ENCODE peak calls at places on chromosomes 1 and 21, in four cellular contexts. V, E, R and B are unnamed samples.
A peak's percentile ranks its signal among the peaks of the same experiment; 100 is the strongest.

GRCh38 chr1:101039245-101039644 is 13.7 kb upstream of the DPH5 start:
- DNase-seq in V (no peak), E (no peak), R (no peak), B (no peak)

GRCh38 chr1:8472668-8473067 is 154.8 kb downstream of the SLC45A1 start:
- DNase-seq in V (no peak), E (no peak), R (no peak), B (no peak)

GRCh38 chr1:26784023-26784871 is 3.5 kb upstream of the PIGV start:
- DNase-seq in V (peak; percentile 87), E (peak; percentile 70), R (peak; percentile 62), B (no peak)

GRCh38 chr1:7046314-7046713 is 261.1 kb downstream of the CAMTA1 start:
- DNase-seq in V (no peak), E (no peak), R (no peak), B (no peak)

GRCh38 chr1:42096565-42096964 is 56.6 kb upstream of the GUCA2B start:
- DNase-seq in V (no peak), E (no peak), R (no peak), B (no peak)

GRCh38 chr1:210311726-210312493 is 16.8 kb upstream of the HHAT start:
- DNase-seq in V (no peak), E (no peak), R (no peak), B (no peak)

GRCh38 chr21:27505516-27505915 is 538.6 kb upstream of the ADAMTS5 start:
- DNase-seq in V (no peak), E (no peak), R (no peak), B (no peak)

GRCh38 chr21:46211786-46212720 is 16.5 kb downstream of the LSS start:
- DNase-seq in V (no peak), E (no peak), R (no peak), B (no peak)

GRCh38 chr1:182175340-182176068 is 114.0 kb upstream of the ZNF648 start:
- DNase-seq in V (peak; percentile 60), E (no peak), R (no peak), B (no peak)

GRCh38 chr21:37073417-37074194 is 552 bp downstream of the TTC3 start:
- DNase-seq in V (peak; percentile 67), E (no peak), R (peak; percentile 78), B (peak; percentile 32)

GRCh38 chr1:181485276-181486097 is 2.2 kb downstream of the CACNA1E start:
- DNase-seq in V (no peak), E (no peak), R (peak; percentile 26), B (no peak)

GRCh38 chr1:116762781-116763115 is 8.5 kb downstream of the CD2 start:
- DNase-seq in V (no peak), E (no peak), R (no peak), B (no peak)

GRCh38 chr1:31734582-31735107 is 29.5 kb downstream of the ADGRB2 start:
- DNase-seq in V (no peak), E (no peak), R (no peak), B (no peak)

GRCh38 chr1:14265515-14265914 is 333.0 kb upstream of the KAZN start:
- DNase-seq in V (no peak), E (no peak), R (no peak), B (no peak)

GRCh38 chr1:211579434-211580302 is 707 bp upstream of the SLC30A1 start:
- DNase-seq in V (peak; percentile 89), E (no peak), R (peak; percentile 90), B (peak; percentile 45)

GRCh38 chr1:214470132-214470531 is 81.3 kb downstream of the PTPN14 start:
- DNase-seq in V (no peak), E (no peak), R (no peak), B (no peak)

GRCh38 chr1:189821838-189822237 is 655.8 kb downstream of the BRINP3 start:
- DNase-seq in V (no peak), E (no peak), R (no peak), B (no peak)

GRCh38 chr21:42453301-42454220 is 42.5 kb downstream of the RSPH1 start:
- DNase-seq in V (no peak), E (no peak), R (peak; percentile 23), B (no peak)

GRCh38 chr1:105664495-105664894 is 1392.0 kb upstream of the PRMT6 start:
- DNase-seq in V (no peak), E (no peak), R (no peak), B (no peak)

GRCh38 chr1:116066868-116067563 is 44.2 kb upstream of the MAB21L3 start:
- DNase-seq in V (no peak), E (no peak), R (no peak), B (peak; percentile 15)

GRCh38 chr1:21331752-21332480 is 41.7 kb upstream of the ECE1 start:
- DNase-seq in V (no peak), E (no peak), R (peak; percentile 10), B (no peak)
- H3K4me1 ChIP-seq in V (peaks cover 32% of the 10 kb centered on the region), E (peaks cover 93% of the 10 kb centered on the region), R (peaks cover 73% of the 10 kb centered on the region), B (peaks cover 58% of the 10 kb centered on the region)

DNA sequence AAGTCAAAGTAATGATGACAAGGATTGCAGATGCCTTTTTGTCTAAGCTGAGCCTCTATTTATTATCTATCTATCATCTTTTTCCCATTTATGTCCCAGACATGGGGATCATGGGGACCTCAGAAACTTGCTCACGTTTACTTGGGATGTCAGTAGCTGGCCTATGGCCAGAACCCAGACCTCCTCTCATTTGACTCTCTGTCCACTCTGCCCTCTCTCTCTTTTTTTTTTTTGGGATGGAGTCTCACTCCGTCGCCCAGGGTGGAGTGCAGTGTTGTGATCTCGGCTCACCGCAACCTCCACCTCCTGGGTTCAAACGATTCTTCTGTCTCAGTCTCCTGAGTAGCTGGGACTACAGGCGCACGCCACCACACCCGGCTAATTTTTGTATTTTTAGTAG is 3.7 kb upstream of the ID3 start:
- DNase-seq in V (no peak), E (no peak), R (no peak), B (no peak)
- H3K4me1 ChIP-seq in V (peaks cover 17% of the 10 kb centered on the region), E (peaks cover 71% of the 10 kb centered on the region), R (peaks cover 8% of the 10 kb centered on the region), B (peaks cover 46% of the 10 kb centered on the region)

DNA sequence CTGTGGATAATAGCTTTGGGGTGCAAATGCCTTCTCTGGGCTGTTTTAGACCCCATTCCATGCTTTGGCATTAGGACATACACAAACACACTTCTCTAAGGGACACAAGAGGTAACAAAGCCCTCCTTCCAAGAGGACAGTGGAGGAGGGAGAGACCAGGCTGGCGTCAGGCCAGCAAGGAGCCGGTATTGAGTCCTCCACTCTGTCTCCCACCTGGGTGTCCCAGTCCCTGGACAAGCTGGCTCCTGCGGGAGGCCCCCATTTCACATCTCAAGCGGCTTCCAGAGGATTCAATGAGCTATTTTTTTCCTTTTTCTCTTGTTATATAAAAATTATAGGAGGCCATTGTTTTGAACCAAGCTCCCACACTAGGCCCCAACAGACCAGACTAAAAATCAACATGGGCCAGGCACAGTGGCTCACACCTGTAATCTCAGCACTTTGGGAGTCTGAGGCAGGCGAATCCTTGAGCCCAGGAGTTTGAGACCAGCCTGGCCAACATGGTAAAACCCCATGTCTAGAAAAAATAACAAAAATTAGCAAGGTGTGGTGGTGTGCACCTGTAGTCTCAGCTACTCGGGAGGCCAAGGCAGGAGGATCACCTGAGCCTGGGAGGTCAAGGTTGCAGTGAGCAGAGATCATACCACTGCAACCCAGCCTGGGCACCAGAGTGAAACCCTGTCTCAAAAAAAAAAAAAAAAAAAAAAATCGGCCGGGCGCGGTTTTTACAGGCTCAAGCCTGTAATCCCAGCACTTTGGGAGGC is 142.9 kb downstream of the TOMM20 start:
- DNase-seq in V (no peak), E (no peak), R (no peak), B (no peak)
- H3K4me1 ChIP-seq in V (peaks cover 19% of the 10 kb centered on the region), E (peaks cover 77% of the 10 kb centered on the region), R (peaks cover 19% of the 10 kb centered on the region), B (peaks cover 55% of the 10 kb centered on the region)

GRCh38 chr21:45073301-45074047 is 906 bp upstream of the ADARB1 start:
- DNase-seq in V (peak; percentile 38), E (no peak), R (peak; percentile 68), B (no peak)

GRCh38 chr21:45074818-45075605 is 632 bp downstream of the ADARB1 start:
- DNase-seq in V (no peak), E (no peak), R (peak; percentile 50), B (no peak)

GRCh38 chr21:45076245-45076661 is 1.9 kb downstream of the ADARB1 start:
- DNase-seq in V (no peak), E (no peak), R (no peak), B (no peak)

GRCh38 chr21:45074048-45074817 is at the start of gene ADARB1:
- DNase-seq in V (peak; percentile 55), E (no peak), R (peak; percentile 77), B (no peak)

DNA sequence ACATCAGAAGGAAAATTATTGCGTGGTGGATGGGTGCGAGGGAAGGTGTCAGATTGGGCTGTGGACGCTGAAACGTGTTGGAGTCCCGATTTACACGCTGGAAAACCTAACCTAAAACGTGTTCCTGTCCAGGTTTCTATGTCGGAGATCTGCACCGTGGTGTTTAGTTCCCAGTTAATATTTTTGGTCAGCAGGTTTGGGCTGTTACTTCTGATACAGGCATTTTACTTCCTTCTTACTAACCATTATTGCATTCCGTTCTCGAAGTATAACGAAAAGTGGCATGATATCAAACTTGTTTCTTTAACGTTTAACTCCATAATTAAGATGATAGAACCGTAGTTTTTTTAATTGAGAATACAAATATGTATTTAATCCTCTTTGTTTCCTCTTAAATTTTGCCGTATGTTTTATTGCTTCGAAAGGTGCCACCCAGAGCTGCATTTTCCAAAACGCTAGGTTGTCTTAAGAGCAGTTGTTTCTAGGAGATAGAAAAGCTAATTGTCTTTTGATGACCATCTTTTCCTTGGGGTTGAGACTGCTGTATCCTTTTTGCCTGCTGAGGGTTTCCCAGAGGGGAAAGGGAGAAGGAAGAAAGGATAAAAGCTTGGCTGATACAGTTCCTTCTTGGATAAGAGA is 1.3 kb downstream of the ADARB1 start:
- DNase-seq in V (no peak), E (no peak), R (no peak), B (no peak)
- H3K4me1 ChIP-seq in V (peaks cover 8% of the 10 kb centered on the region), E (peaks cover 41% of the 10 kb centered on the region), R (no peaks in the 10 kb centered on the region), B (peaks cover 32% of the 10 kb centered on the region)

GRCh38 chr1:175848329-175848728 is 104.9 kb upstream of the TNR start:
- DNase-seq in V (no peak), E (no peak), R (no peak), B (no peak)
- H3K4me1 ChIP-seq in V (no peaks in the 10 kb centered on the region), E (no peaks in the 10 kb centered on the region), R (no peaks in the 10 kb centered on the region), B (no peaks in the 10 kb centered on the region)

DNA sequence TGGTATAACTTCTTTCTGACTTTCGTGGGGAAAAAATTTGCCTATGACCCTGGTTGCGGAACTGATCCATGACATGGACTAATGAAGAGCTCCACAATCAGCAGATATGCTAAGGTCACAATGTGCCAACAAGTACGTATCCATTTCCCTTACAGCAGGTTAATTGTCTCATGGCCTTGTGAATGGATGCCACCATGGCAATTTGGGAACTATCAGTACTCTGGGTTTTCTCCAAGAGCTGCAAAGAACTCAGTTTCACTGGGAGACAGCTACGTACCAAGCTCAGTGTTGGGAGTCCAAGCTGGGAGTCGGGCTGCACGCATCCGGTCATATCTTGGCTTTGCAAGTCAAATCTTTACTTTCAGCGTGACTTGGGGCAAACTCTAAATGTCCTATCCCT is 64.8 kb downstream of the TIAM1 start:
- DNase-seq in V (no peak), E (no peak), R (no peak), B (no peak)
- H3K4me1 ChIP-seq in V (no peaks in the 10 kb centered on the region), E (no peaks in the 10 kb centered on the region), R (no peaks in the 10 kb centered on the region), B (no peaks in the 10 kb centered on the region)

DNA sequence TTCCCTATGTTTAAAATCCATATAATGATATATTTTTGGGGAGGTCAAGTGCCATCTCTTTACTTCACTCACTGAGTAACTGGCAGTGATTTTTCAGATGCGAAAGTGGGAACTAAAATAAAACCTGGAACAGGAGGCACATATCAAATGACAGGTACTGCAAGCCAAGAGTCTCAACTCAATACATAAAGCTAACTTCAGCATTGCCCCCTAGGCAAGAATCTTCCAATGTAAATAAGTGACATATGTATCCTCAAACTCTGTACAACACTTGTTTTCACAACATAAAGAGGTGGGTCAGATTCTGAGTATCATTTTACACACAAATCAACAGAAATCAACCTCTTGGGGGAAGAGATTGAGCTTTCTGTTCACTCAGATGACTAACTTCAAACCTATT is 18.1 kb downstream of the DCAF8 start:
- DNase-seq in V (no peak), E (no peak), R (no peak), B (no peak)
- H3K4me1 ChIP-seq in V (no peaks in the 10 kb centered on the region), E (peaks cover 49% of the 10 kb centered on the region), R (peaks cover 8% of the 10 kb centered on the region), B (peaks cover 70% of the 10 kb centered on the region)